ENCODE peak calls at places on chromosomes 3 and 15, in seven cellular contexts. I, X, W, V, S, Z and F are unnamed samples. For H3K4me1, the result is how much of the 10 kb centered on the place peaks cover.

GRCh38 chr3:4350789-4351163 is 47.6 kb downstream of the SETMAR start:
- DNase-seq in I (peak), X (no peak), W (peak), V (no peak), S (no peak), Z (peak), F (peak)

GRCh38 chr15:82045179-82045891 is 483 bp downstream of the MEX3B start:
- DNase-seq in I (peak), X (no peak), W (peak), V (peak), S (no peak), Z (peak), F (peak)

GRCh38 chr3:46661776-46662766 is 31.4 kb downstream of the ALS2CL start:
- DNase-seq in I (no peak), X (no peak), W (no peak), V (peak), S (no peak), Z (no peak), F (no peak)

GRCh38 chr3:153210116-153210515 is 48.1 kb downstream of the RAP2B start:
- DNase-seq in I (peak), X (no peak), W (no peak), V (no peak), S (no peak), Z (no peak), F (no peak)

GRCh38 chr3:144018776-144019175 is 47.2 kb downstream of the DIPK2A start:
- DNase-seq in I (peak), X (no peak), W (no peak), V (no peak), S (no peak), Z (no peak), F (peak)

GRCh38 chr3:73813291-73813977 is 188.7 kb upstream of the PDZRN3 start:
- DNase-seq in I (peak), X (no peak), W (peak), V (no peak), S (no peak), Z (peak), F (peak)

GRCh38 chr15:71245588-71245987 is 130.3 kb downstream of the THSD4 start:
- DNase-seq in I (no peak), X (no peak), W (no peak), V (no peak), S (no peak), Z (no peak), F (peak)

GRCh38 chr3:133937061-133937686 is 41.5 kb upstream of the RAB6B start:
- DNase-seq in I (no peak), X (no peak), W (peak), V (peak), S (peak), Z (no peak), F (no peak)

GRCh38 chr15:66067687-66068086 is 185.9 kb downstream of the MEGF11 start:
- DNase-seq in I (no peak), X (no peak), W (no peak), V (no peak), S (no peak), Z (no peak), F (no peak)

GRCh38 chr3:52393131-52393807 is 51.6 kb downstream of the SEMA3G start:
- DNase-seq in I (no peak), X (peak), W (no peak), V (no peak), S (no peak), Z (no peak), F (no peak)

GRCh38 chr3:3998140-3998977 is 199.1 kb downstream of the LRRN1 start:
- DNase-seq in I (peak), X (no peak), W (no peak), V (no peak), S (no peak), Z (no peak), F (peak)

GRCh38 chr3:11034297-11035000 is 41.9 kb downstream of the SLC6A1 start:
- DNase-seq in I (no peak), X (no peak), W (no peak), V (no peak), S (no peak), Z (no peak), F (no peak)

GRCh38 chr3:108125550-108126071 is 34.8 kb upstream of the CD47 start:
- DNase-seq in I (no peak), X (no peak), W (no peak), V (no peak), S (no peak), Z (no peak), F (no peak)

GRCh38 chr3:108126348-108126747 is 35.5 kb upstream of the CD47 start:
- DNase-seq in I (no peak), X (no peak), W (no peak), V (no peak), S (no peak), Z (no peak), F (no peak)

GRCh38 chr3:108124337-108125150 is 33.7 kb upstream of the CD47 start:
- DNase-seq in I (no peak), X (no peak), W (no peak), V (no peak), S (no peak), Z (no peak), F (no peak)

GRCh38 chr3:108123326-108123725 is 32.5 kb upstream of the CD47 start:
- DNase-seq in I (no peak), X (no peak), W (no peak), V (no peak), S (no peak), Z (no peak), F (no peak)

DNA sequence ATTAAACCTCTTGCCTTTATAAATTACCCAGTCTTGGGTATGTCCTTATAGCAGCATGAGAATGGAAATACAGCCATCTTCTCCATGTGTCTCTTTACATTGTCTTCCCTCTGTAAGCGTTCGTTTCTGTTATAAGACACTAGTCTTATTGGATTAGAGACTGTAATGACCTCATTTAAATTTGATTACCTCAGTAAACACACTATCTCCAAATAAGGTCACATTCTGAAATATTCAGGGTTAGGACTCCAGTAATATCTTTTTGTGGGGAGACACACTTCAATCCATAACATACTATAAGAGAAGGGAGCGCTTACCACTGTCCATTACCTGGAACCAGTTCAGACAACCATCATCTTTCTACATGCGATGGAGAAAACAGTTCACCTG is 34.3 kb upstream of the CD47 start:
- DNase-seq in I (no peak), X (no peak), W (no peak), V (no peak), S (no peak), Z (no peak), F (no peak)
- H3K4me1 ChIP-seq in I (under half), X (under half), W (under half), V (under half), S (under half), Z (under half), F (under half)

DNA sequence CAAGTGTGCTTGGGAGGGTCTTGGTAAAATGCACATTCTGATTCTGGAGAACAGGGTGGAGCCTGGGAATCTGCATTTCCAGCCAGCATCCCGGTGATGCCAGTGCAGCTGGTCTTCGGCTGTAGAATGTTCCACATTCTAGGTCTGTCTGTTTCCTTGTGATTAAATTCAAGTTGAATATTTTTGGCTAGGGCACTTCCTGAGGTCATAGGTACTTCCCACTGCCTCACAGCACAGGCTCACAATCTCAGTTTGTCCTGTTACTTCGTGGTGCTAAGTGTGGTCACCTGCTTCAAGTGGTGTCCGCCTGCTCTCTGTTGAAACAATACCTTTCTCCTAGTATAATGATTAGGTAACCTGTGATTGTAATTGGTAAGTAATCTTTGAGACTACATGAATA is 40.1 kb downstream of the FLNB start:
- DNase-seq in I (no peak), X (no peak), W (no peak), V (no peak), S (no peak), Z (no peak), F (no peak)
- H3K4me1 ChIP-seq in I (half or more), X (under half), W (under half), V (half or more), S (half or more), Z (under half), F (half or more)

GRCh38 chr3:191136347-191136746 is 62.7 kb upstream of the OSTN start:
- DNase-seq in I (peak), X (no peak), W (no peak), V (no peak), S (no peak), Z (no peak), F (peak)

GRCh38 chr3:191138937-191139336 is 60.1 kb upstream of the OSTN start:
- DNase-seq in I (no peak), X (no peak), W (no peak), V (no peak), S (no peak), Z (no peak), F (no peak)

GRCh38 chr3:191143224-191143623 is 55.8 kb upstream of the OSTN start:
- DNase-seq in I (no peak), X (no peak), W (no peak), V (no peak), S (no peak), Z (no peak), F (no peak)

GRCh38 chr3:191139771-191140170 is 59.3 kb upstream of the OSTN start:
- DNase-seq in I (peak), X (no peak), W (no peak), V (no peak), S (no peak), Z (no peak), F (no peak)

DNA sequence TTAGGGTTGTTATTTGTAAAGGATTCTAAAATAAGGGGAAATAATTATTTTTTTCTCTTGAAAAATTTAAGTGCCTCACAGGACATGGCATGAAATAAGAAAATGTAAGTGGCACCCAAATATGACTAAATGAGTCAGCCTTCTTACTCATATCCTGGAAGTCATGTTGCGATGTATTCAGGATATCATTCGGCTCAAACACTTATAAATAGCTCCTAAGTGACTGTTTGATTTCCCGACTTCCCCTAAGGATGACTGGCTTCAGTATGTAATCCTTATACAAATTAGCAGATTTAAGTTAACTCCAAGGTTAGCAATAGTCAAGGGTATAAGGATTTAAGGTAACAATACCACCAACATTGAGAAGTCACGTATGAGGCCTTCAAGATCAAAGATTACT is 57.3 kb upstream of the OSTN start:
- DNase-seq in I (peak), X (no peak), W (no peak), V (no peak), S (no peak), Z (no peak), F (peak)
- H3K4me1 ChIP-seq in I (under half), X (under half), W (under half), V (under half), S (under half), Z (under half), F (under half)

GRCh38 chr3:138412821-138413531 is 21.4 kb upstream of the ESYT3 start:
- DNase-seq in I (peak), X (no peak), W (no peak), V (peak), S (no peak), Z (no peak), F (no peak)
- H3K4me1 ChIP-seq in I (under half), X (under half), W (under half), V (under half), S (under half), Z (under half), F (under half)

DNA sequence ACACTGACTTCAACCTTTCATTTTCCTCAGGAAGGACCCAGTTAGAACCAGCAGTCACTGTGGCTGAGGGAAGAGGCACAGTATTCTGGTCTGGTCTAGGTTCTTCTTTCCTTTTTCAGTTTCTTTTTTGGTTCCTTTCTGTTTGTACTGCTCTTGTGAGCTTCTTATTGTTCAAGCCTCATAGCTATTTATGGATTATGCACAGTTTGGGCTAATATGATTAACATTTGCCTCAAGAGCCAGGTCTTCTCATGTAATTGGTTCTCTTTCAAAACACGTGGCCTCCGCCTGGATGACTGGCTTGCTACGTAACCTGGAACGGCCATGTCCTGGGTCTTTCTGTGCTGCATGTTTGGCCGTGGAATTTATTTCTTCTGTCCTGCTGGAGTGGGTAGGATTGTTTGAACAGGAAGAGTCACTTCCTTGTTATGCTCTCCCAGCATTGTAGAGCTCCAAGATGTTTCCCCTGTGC is 43.3 kb downstream of the RBMS3 start:
- DNase-seq in I (no peak), X (no peak), W (peak), V (peak), S (no peak), Z (peak), F (peak)
- H3K4me1 ChIP-seq in I (under half), X (under half), W (under half), V (under half), S (under half), Z (under half), F (under half)

DNA sequence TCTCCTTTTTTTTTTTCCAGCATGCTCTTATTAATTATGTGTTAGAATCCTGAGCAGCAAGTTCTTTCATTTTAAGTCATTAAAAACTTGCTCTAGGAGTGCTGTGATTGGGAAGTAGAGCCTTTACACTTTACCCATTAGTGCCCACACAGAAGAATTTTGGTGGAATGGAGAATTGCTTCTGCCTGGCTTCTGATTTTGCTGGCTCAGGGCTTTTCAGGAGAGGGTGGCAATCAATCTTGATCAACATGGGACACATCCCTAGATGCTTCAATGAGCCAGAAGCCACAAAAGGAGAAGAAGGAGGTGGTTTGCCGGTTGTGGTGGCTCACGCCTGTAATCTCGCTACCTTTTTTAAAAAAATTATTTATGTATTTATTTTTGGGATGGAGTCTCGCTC is 39.4 kb downstream of the RPL22L1 start:
- DNase-seq in I (no peak), X (no peak), W (no peak), V (no peak), S (no peak), Z (no peak), F (no peak)
- H3K4me1 ChIP-seq in I (under half), X (under half), W (under half), V (under half), S (under half), Z (under half), F (under half)

DNA sequence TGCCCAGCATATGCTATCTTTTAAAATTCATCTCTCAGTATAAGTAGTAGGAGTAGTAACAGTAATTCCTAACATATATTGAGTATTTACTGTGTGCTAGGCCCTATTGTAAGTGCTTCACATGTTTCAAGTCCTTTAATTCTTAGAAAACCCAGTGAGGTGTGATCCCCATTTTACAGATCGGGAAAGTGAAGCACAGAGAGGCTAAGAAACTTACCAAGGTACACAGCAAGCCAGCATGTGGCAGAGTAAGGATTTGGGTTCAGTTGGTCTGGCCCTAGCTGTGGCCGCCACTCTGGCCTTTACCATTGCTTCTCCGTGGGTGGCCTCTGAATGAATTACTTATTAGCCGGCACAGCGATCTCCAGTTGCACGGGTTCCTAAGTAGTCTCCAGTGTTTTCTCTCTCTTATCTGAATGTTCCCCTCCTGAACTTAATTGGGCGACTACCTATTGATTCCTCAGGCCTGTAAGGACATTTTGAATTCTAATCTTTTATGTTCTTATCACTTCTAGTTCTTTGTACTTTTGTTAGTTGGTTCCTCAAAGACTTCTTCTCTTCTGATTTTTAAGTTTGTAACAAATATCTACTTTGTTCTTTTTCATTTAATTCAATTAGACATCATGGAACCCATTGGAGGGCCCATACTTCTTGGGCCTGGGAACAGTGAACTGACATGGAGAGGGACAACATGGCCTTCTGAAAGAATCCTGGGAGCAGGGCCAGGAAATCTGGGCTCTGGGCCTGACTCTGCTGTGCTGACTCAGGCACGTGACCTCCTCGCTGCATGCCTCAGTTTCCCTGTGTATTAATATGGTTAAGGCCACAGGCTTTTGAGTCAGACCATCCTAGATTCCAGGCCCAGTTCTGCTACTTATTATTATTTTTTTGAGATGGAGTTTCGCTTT is 11.6 kb downstream of the CLCN2 start:
- DNase-seq in I (no peak), X (no peak), W (no peak), V (no peak), S (no peak), Z (no peak), F (no peak)
- H3K4me1 ChIP-seq in I (under half), X (under half), W (under half), V (under half), S (under half), Z (under half), F (under half)

GRCh38 chr3:127733781-127734180 is 61.0 kb downstream of the ABTB1 start:
- DNase-seq in I (no peak), X (no peak), W (no peak), V (no peak), S (no peak), Z (no peak), F (no peak)

GRCh38 chr3:127735767-127736693 is 63.3 kb downstream of the ABTB1 start:
- DNase-seq in I (peak), X (no peak), W (no peak), V (no peak), S (no peak), Z (no peak), F (peak)

GRCh38 chr3:127734181-127734720 is 61.5 kb downstream of the ABTB1 start:
- DNase-seq in I (no peak), X (no peak), W (no peak), V (no peak), S (no peak), Z (no peak), F (no peak)

GRCh38 chr3:127732879-127733350 is 60.2 kb downstream of the ABTB1 start:
- DNase-seq in I (no peak), X (no peak), W (no peak), V (no peak), S (no peak), Z (no peak), F (no peak)

DNA sequence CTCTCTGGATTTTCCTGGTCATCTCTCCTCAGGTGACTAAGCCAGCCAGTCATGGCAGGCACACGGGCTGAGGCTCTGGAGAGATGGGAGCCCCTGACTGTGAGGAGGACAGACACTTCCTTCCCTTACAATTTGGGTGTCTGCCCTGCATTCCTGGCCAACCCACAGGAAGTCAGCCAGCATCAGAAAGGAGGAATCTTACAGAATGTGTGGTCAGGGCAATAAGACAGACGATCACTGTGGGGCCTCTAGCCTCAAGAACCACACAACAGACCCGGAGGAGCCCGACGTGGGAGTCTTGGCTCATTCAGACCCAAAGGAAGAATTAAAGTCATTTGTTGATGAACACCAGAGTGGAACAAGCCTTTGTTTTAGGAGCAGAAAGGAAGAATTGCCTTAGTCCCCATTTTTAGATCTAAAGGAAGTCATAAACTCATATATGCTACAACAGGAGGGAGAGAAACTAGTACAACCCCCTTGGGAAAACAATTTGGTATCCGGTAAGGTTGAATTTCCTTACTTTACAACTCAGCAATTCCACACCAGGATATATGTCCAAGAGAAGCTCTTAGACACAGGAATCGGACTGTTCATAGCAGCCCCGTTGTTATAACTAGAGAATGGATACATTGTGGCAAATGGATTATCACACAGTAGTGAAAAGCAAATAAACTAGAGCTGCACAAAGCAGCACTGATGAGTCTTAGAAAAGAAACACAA is 62.2 kb downstream of the ABTB1 start:
- DNase-seq in I (peak), X (no peak), W (no peak), V (no peak), S (no peak), Z (no peak), F (peak)
- H3K4me1 ChIP-seq in I (half or more), X (under half), W (under half), V (half or more), S (half or more), Z (under half), F (under half)